ENCODE peak calls at places on chromosomes 4 and X, in seven cellular contexts. One of them, this sample, is unnamed.

GRCh38 chrX:44462851-44463250 is 79.8 kb downstream of the FUNDC1 start:
- DNase-seq in Peyer's patch: no peak
- DNase-seq in lower leg skin: peak; percentile 18
- DNase-seq in HepG2: no peak
- DNase-seq in HFF-Myc: no peak
- DNase-seq in breast epithelium: no peak
- DNase-seq in right atrium auricular region: no peak
- DNase-seq in this sample: no peak

GRCh38 chrX:72003811-72004750 is 93.4 kb downstream of the NHSL2 start:
- DNase-seq in Peyer's patch: no peak
- DNase-seq in lower leg skin: no peak
- DNase-seq in HepG2: no peak
- DNase-seq in HFF-Myc: peak; percentile 70
- DNase-seq in breast epithelium: peak; percentile 35
- DNase-seq in right atrium auricular region: peak; percentile 66
- DNase-seq in this sample: peak; percentile 53

GRCh38 chrX:17520206-17520605 is 145.2 kb downstream of the NHS start:
- DNase-seq in Peyer's patch: no peak
- DNase-seq in lower leg skin: no peak
- DNase-seq in HepG2: no peak
- DNase-seq in HFF-Myc: no peak
- DNase-seq in breast epithelium: no peak
- DNase-seq in right atrium auricular region: no peak
- DNase-seq in this sample: no peak

GRCh38 chrX:119190251-119190651 is 45.8 kb upstream of the PGRMC1 start:
- DNase-seq in Peyer's patch: no peak
- DNase-seq in lower leg skin: no peak
- DNase-seq in HepG2: no peak
- DNase-seq in HFF-Myc: no peak
- DNase-seq in breast epithelium: no peak
- DNase-seq in right atrium auricular region: no peak
- DNase-seq in this sample: no peak

GRCh38 chr4:5941601-5942000 is 48.7 kb upstream of the CRMP1 start:
- DNase-seq in Peyer's patch: no peak
- DNase-seq in lower leg skin: no peak
- DNase-seq in HepG2: no peak
- DNase-seq in HFF-Myc: no peak
- DNase-seq in breast epithelium: no peak
- DNase-seq in right atrium auricular region: no peak
- DNase-seq in this sample: no peak

GRCh38 chrX:18789916-18790315 is 82.5 kb downstream of the PPEF1 start:
- DNase-seq in Peyer's patch: no peak
- DNase-seq in lower leg skin: no peak
- DNase-seq in HepG2: no peak
- DNase-seq in HFF-Myc: no peak
- DNase-seq in breast epithelium: no peak
- DNase-seq in right atrium auricular region: no peak
- DNase-seq in this sample: no peak

GRCh38 chr4:188332265-188332664 is 193.0 kb downstream of the TRIML1 start:
- DNase-seq in Peyer's patch: no peak
- DNase-seq in lower leg skin: no peak
- DNase-seq in HepG2: no peak
- DNase-seq in HFF-Myc: no peak
- DNase-seq in breast epithelium: no peak
- DNase-seq in right atrium auricular region: no peak
- DNase-seq in this sample: no peak

GRCh38 chrX:41027388-41027787 is 57.9 kb upstream of the USP9X start:
- DNase-seq in Peyer's patch: no peak
- DNase-seq in lower leg skin: peak; percentile 16
- DNase-seq in HepG2: no peak
- DNase-seq in HFF-Myc: no peak
- DNase-seq in breast epithelium: no peak
- DNase-seq in right atrium auricular region: no peak
- DNase-seq in this sample: peak; percentile 37

GRCh38 chr4:8120518-8120917 is 38.1 kb downstream of the ABLIM2 start:
- DNase-seq in Peyer's patch: no peak
- DNase-seq in lower leg skin: no peak
- DNase-seq in HepG2: no peak
- DNase-seq in HFF-Myc: no peak
- DNase-seq in breast epithelium: no peak
- DNase-seq in right atrium auricular region: no peak
- DNase-seq in this sample: no peak

GRCh38 chrX:17564689-17565409 is 172.4 kb upstream of the SCML1 start:
- DNase-seq in Peyer's patch: no peak
- DNase-seq in lower leg skin: no peak
- DNase-seq in HepG2: no peak
- DNase-seq in HFF-Myc: no peak
- DNase-seq in breast epithelium: no peak
- DNase-seq in right atrium auricular region: no peak
- DNase-seq in this sample: peak; percentile 23

GRCh38 chrX:140710710-140711109 is 1.2 kb downstream of the LINC00632 start:
- DNase-seq in Peyer's patch: no peak
- DNase-seq in lower leg skin: no peak
- DNase-seq in HepG2: no peak
- DNase-seq in HFF-Myc: no peak
- DNase-seq in breast epithelium: no peak
- DNase-seq in right atrium auricular region: no peak
- DNase-seq in this sample: no peak

GRCh38 chr4:44447563-44448504 is 775 bp downstream of the KCTD8 start:
- DNase-seq in Peyer's patch: peak; percentile 51
- DNase-seq in lower leg skin: no peak
- DNase-seq in HepG2: no peak
- DNase-seq in HFF-Myc: no peak
- DNase-seq in breast epithelium: no peak
- DNase-seq in right atrium auricular region: peak; percentile 58
- DNase-seq in this sample: no peak

GRCh38 chr4:180675368-180675675 is 1567.9 kb upstream of the TENM3 start:
- DNase-seq in Peyer's patch: no peak
- DNase-seq in lower leg skin: no peak
- DNase-seq in HepG2: no peak
- DNase-seq in HFF-Myc: no peak
- DNase-seq in breast epithelium: no peak
- DNase-seq in right atrium auricular region: no peak
- DNase-seq in this sample: no peak

GRCh38 chr4:153773236-153773690 is 13.4 kb upstream of the RNF175 start:
- DNase-seq in Peyer's patch: no peak
- DNase-seq in lower leg skin: no peak
- DNase-seq in HepG2: no peak
- DNase-seq in HFF-Myc: no peak
- DNase-seq in breast epithelium: no peak
- DNase-seq in right atrium auricular region: no peak
- DNase-seq in this sample: no peak

GRCh38 chr4:73922766-73923630 is 53.8 kb downstream of the CXCL1 start:
- DNase-seq in Peyer's patch: no peak
- DNase-seq in lower leg skin: no peak
- DNase-seq in HepG2: no peak
- DNase-seq in HFF-Myc: no peak
- DNase-seq in breast epithelium: no peak
- DNase-seq in right atrium auricular region: no peak
- DNase-seq in this sample: no peak

GRCh38 chr4:109560687-109561452 is 824 bp downstream of the MCUB start:
- DNase-seq in Peyer's patch: peak; percentile 66
- DNase-seq in lower leg skin: peak; percentile 28
- DNase-seq in HepG2: no peak
- DNase-seq in HFF-Myc: no peak
- DNase-seq in breast epithelium: peak; percentile 20
- DNase-seq in right atrium auricular region: peak; percentile 74
- DNase-seq in this sample: peak; percentile 25

GRCh38 chr4:1408418-1408817 is 2.2 kb upstream of the NKX1-1 start:
- DNase-seq in Peyer's patch: peak; percentile 38
- DNase-seq in lower leg skin: no peak
- DNase-seq in HepG2: no peak
- DNase-seq in HFF-Myc: no peak
- DNase-seq in breast epithelium: no peak
- DNase-seq in right atrium auricular region: peak; percentile 21
- DNase-seq in this sample: no peak

GRCh38 chr4:51906167-51906647 is 63.3 kb downstream of the DCUN1D4 start:
- DNase-seq in Peyer's patch: no peak
- DNase-seq in lower leg skin: no peak
- DNase-seq in HepG2: no peak
- DNase-seq in HFF-Myc: no peak
- DNase-seq in breast epithelium: no peak
- DNase-seq in right atrium auricular region: no peak
- DNase-seq in this sample: no peak

GRCh38 chrX:153766871-153767673 is 3.0 kb downstream of the PLXNB3 start:
- DNase-seq in Peyer's patch: peak; percentile 37
- DNase-seq in lower leg skin: no peak
- DNase-seq in HepG2: no peak
- DNase-seq in HFF-Myc: no peak
- DNase-seq in breast epithelium: no peak
- DNase-seq in right atrium auricular region: no peak
- DNase-seq in this sample: no peak

GRCh38 chr4:162061214-162061613 is 102.6 kb downstream of the FSTL5 start:
- DNase-seq in Peyer's patch: no peak
- DNase-seq in lower leg skin: no peak
- DNase-seq in HepG2: no peak
- DNase-seq in HFF-Myc: no peak
- DNase-seq in breast epithelium: no peak
- DNase-seq in right atrium auricular region: no peak
- DNase-seq in this sample: no peak

GRCh38 chrX:139739138-139739537 is 31.2 kb upstream of the MCF2 start:
- DNase-seq in Peyer's patch: no peak
- DNase-seq in lower leg skin: no peak
- DNase-seq in HepG2: no peak
- DNase-seq in HFF-Myc: peak; percentile 15
- DNase-seq in breast epithelium: no peak
- DNase-seq in right atrium auricular region: no peak
- DNase-seq in this sample: no peak

GRCh38 chrX:104085477-104085876 is 9.4 kb upstream of the TMSB15C start:
- DNase-seq in Peyer's patch: no peak
- DNase-seq in lower leg skin: no peak
- DNase-seq in HepG2: no peak
- DNase-seq in HFF-Myc: no peak
- DNase-seq in breast epithelium: no peak
- DNase-seq in right atrium auricular region: no peak
- DNase-seq in this sample: no peak

GRCh38 chr4:72468904-72469502 is 100.0 kb downstream of the ADAMTS3 start:
- DNase-seq in Peyer's patch: no peak
- DNase-seq in lower leg skin: no peak
- DNase-seq in HepG2: peak; percentile 17
- DNase-seq in HFF-Myc: no peak
- DNase-seq in breast epithelium: no peak
- DNase-seq in right atrium auricular region: no peak
- DNase-seq in this sample: no peak
- TF ChIP-seq CTCF in Peyer's patch: peak; percentile 31
- TF ChIP-seq CTCF in lower leg skin: no peak
- TF ChIP-seq CTCF in HepG2: peak; percentile 27
- TF ChIP-seq CTCF in HFF-Myc: peak; percentile 16
- TF ChIP-seq CTCF in breast epithelium: peak; percentile 44
- TF ChIP-seq CTCF in right atrium auricular region: peak; percentile 68
- TF ChIP-seq CTCF in this sample: peak; percentile 42

DNA sequence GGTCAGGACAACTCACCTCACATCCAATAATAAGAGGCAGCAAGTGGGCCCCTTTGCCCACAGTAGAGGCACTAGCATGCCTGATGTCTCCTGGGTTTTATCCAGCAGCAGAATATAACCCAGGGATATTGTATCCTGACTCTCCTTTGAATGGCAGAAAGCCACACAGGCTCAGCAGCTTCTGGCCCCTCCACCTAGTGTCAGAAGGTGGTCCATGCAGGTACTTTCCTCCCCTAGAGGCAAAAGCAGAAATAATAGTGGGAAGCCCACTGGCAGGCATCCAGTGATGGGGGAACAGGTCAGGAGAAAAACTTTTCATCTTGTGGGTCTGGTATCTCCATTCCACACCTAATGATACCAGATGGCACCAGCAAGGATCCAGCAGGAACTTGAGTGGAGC is 75.5 kb upstream of the IRS4 start:
- DNase-seq in Peyer's patch: no peak
- DNase-seq in lower leg skin: no peak
- DNase-seq in HepG2: peak; percentile 5
- DNase-seq in HFF-Myc: no peak
- DNase-seq in breast epithelium: no peak
- DNase-seq in right atrium auricular region: no peak
- DNase-seq in this sample: no peak
- TF ChIP-seq CTCF in Peyer's patch: no peak
- TF ChIP-seq CTCF in lower leg skin: no peak
- TF ChIP-seq CTCF in HepG2: peak; percentile 9
- TF ChIP-seq CTCF in HFF-Myc: no peak
- TF ChIP-seq CTCF in breast epithelium: no peak
- TF ChIP-seq CTCF in right atrium auricular region: no peak
- TF ChIP-seq CTCF in this sample: no peak

DNA sequence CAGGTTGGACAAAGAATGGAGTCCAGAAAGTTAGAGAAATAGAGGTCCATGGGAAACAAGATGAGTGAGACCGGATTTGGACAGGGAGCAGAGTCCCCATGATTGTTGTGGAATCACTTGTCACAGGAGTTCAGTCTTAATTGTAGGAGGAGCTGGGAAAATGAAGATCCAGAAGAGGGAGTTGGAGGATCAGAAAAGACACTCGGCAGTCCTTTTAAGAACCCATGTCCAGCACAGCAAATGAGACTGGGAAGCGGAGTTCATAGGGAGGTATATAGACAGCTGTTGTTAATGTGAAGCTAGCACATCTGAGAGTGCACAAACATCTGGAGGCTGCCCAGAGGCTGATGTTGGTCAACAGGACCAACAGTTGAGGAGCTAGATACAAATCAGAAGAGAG is 111.4 kb upstream of the RXFP1 start:
- DNase-seq in Peyer's patch: no peak
- DNase-seq in lower leg skin: no peak
- DNase-seq in HepG2: no peak
- DNase-seq in HFF-Myc: no peak
- DNase-seq in breast epithelium: no peak
- DNase-seq in right atrium auricular region: no peak
- DNase-seq in this sample: peak; percentile 20
- TF ChIP-seq CTCF in Peyer's patch: no peak
- TF ChIP-seq CTCF in lower leg skin: no peak
- TF ChIP-seq CTCF in HepG2: no peak
- TF ChIP-seq CTCF in HFF-Myc: no peak
- TF ChIP-seq CTCF in breast epithelium: no peak
- TF ChIP-seq CTCF in right atrium auricular region: no peak
- TF ChIP-seq CTCF in this sample: peak; percentile 25

GRCh38 chr4:92304073-92304472 is 307 bp downstream of the GRID2 start:
- DNase-seq in Peyer's patch: no peak
- DNase-seq in lower leg skin: no peak
- DNase-seq in HepG2: no peak
- DNase-seq in HFF-Myc: no peak
- DNase-seq in breast epithelium: no peak
- DNase-seq in right atrium auricular region: no peak
- DNase-seq in this sample: no peak

GRCh38 chr4:92303621-92304027 is at the start of gene GRID2:
- DNase-seq in Peyer's patch: no peak
- DNase-seq in lower leg skin: no peak
- DNase-seq in HepG2: no peak
- DNase-seq in HFF-Myc: no peak
- DNase-seq in breast epithelium: no peak
- DNase-seq in right atrium auricular region: no peak
- DNase-seq in this sample: no peak

GRCh38 chr4:92304636-92305035 is 870 bp downstream of the GRID2 start:
- DNase-seq in Peyer's patch: no peak
- DNase-seq in lower leg skin: no peak
- DNase-seq in HepG2: no peak
- DNase-seq in HFF-Myc: no peak
- DNase-seq in breast epithelium: no peak
- DNase-seq in right atrium auricular region: no peak
- DNase-seq in this sample: no peak

DNA sequence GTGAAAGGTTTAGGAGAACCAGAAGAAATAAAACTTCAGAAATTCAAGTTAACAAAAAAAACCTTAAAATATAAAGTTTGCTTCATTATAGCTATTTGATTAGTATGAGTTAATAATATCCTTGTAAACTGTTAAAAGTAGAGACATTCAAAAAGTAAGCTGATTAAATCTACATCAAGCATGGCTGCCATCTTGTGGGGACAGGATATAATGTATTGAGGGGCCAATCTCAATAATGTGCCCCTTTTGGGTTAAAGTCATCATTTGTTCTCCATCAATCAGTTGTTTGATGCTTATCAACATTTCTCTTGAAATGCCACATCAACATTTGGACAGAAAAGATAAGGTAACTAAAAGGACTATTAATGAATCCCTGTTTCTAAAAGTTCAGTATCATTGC is 4.6 kb upstream of the GRID2 start:
- DNase-seq in Peyer's patch: no peak
- DNase-seq in lower leg skin: no peak
- DNase-seq in HepG2: no peak
- DNase-seq in HFF-Myc: no peak
- DNase-seq in breast epithelium: no peak
- DNase-seq in right atrium auricular region: no peak
- DNase-seq in this sample: no peak
- TF ChIP-seq CTCF in Peyer's patch: peak; percentile 11
- TF ChIP-seq CTCF in lower leg skin: no peak
- TF ChIP-seq CTCF in HepG2: no peak
- TF ChIP-seq CTCF in HFF-Myc: no peak
- TF ChIP-seq CTCF in breast epithelium: no peak
- TF ChIP-seq CTCF in right atrium auricular region: no peak
- TF ChIP-seq CTCF in this sample: no peak